ENCODE peak calls at places on chromosomes 12 and 14, in six cellular contexts. One of them, this sample, is unnamed.
A peak's percentile ranks its signal among the peaks of the same experiment; 100 is the strongest.

GRCh38 chr12:97921957-97922722 is 459.5 kb downstream of the RMST start:
- DNase-seq in lower lobe of right lung: no peak
- DNase-seq in progenitor cell of endocrine pancreas: no peak
- DNase-seq in cardiac muscle cell: no peak
- DNase-seq in HCT116: no peak
- DNase-seq in GM06990: no peak
- DNase-seq in this sample: no peak

GRCh38 chr12:125164541-125164940 is 99.3 kb downstream of the AACS start:
- DNase-seq in lower lobe of right lung: no peak
- DNase-seq in progenitor cell of endocrine pancreas: no peak
- DNase-seq in cardiac muscle cell: no peak
- DNase-seq in HCT116: no peak
- DNase-seq in GM06990: no peak
- DNase-seq in this sample: no peak

GRCh38 chr12:54304187-54304810 is 3.5 kb upstream of the NFE2 start:
- DNase-seq in lower lobe of right lung: peak; percentile 94
- DNase-seq in progenitor cell of endocrine pancreas: no peak
- DNase-seq in cardiac muscle cell: no peak
- DNase-seq in HCT116: no peak
- DNase-seq in GM06990: no peak
- DNase-seq in this sample: no peak

GRCh38 chr12:79407671-79408622 is 282.8 kb downstream of the PAWR start:
- DNase-seq in lower lobe of right lung: no peak
- DNase-seq in progenitor cell of endocrine pancreas: peak; percentile 39
- DNase-seq in cardiac muscle cell: peak; percentile 85
- DNase-seq in HCT116: peak; percentile 63
- DNase-seq in GM06990: peak; percentile 3
- DNase-seq in this sample: peak; percentile 20

GRCh38 chr14:104118006-104118844 is 20.2 kb upstream of the KIF26A start:
- DNase-seq in lower lobe of right lung: no peak
- DNase-seq in progenitor cell of endocrine pancreas: no peak
- DNase-seq in cardiac muscle cell: no peak
- DNase-seq in HCT116: no peak
- DNase-seq in GM06990: no peak
- DNase-seq in this sample: no peak

GRCh38 chr14:89660183-89660582 is 243.2 kb upstream of the FOXN3 start:
- DNase-seq in lower lobe of right lung: no peak
- DNase-seq in progenitor cell of endocrine pancreas: no peak
- DNase-seq in cardiac muscle cell: peak; percentile 39
- DNase-seq in HCT116: no peak
- DNase-seq in GM06990: no peak
- DNase-seq in this sample: no peak

GRCh38 chr12:58540480-58541299 is 379.6 kb downstream of the LRIG3 start:
- DNase-seq in lower lobe of right lung: peak; percentile 59
- DNase-seq in progenitor cell of endocrine pancreas: peak; percentile 73
- DNase-seq in cardiac muscle cell: peak; percentile 88
- DNase-seq in HCT116: peak; percentile 59
- DNase-seq in GM06990: peak; percentile 0
- DNase-seq in this sample: no peak

GRCh38 chr12:28129031-28129430 is 61.2 kb upstream of the CCDC91 start:
- DNase-seq in lower lobe of right lung: no peak
- DNase-seq in progenitor cell of endocrine pancreas: no peak
- DNase-seq in cardiac muscle cell: no peak
- DNase-seq in HCT116: no peak
- DNase-seq in GM06990: no peak
- DNase-seq in this sample: no peak

GRCh38 chr14:22400590-22401259 is 188.3 kb downstream of the DAD1 start:
- DNase-seq in lower lobe of right lung: no peak
- DNase-seq in progenitor cell of endocrine pancreas: no peak
- DNase-seq in cardiac muscle cell: no peak
- DNase-seq in HCT116: no peak
- DNase-seq in GM06990: no peak
- DNase-seq in this sample: no peak

GRCh38 chr12:54723653-54724256 is 75.6 kb upstream of the DCD start:
- DNase-seq in lower lobe of right lung: no peak
- DNase-seq in progenitor cell of endocrine pancreas: no peak
- DNase-seq in cardiac muscle cell: peak; percentile 23
- DNase-seq in HCT116: peak; percentile 13
- DNase-seq in GM06990: no peak
- DNase-seq in this sample: no peak

GRCh38 chr12:126784328-126784921 is 1482.5 kb upstream of the TMEM132C start:
- DNase-seq in lower lobe of right lung: no peak
- DNase-seq in progenitor cell of endocrine pancreas: peak; percentile 41
- DNase-seq in cardiac muscle cell: peak; percentile 71
- DNase-seq in HCT116: peak; percentile 66
- DNase-seq in GM06990: no peak
- DNase-seq in this sample: no peak

GRCh38 chr12:113260127-113260526 is 38.9 kb downstream of the TPCN1 start:
- DNase-seq in lower lobe of right lung: no peak
- DNase-seq in progenitor cell of endocrine pancreas: no peak
- DNase-seq in cardiac muscle cell: no peak
- DNase-seq in HCT116: no peak
- DNase-seq in GM06990: no peak
- DNase-seq in this sample: no peak

GRCh38 chr12:48630346-48630745 is 51.7 kb downstream of the KANSL2 start:
- DNase-seq in lower lobe of right lung: no peak
- DNase-seq in progenitor cell of endocrine pancreas: no peak
- DNase-seq in cardiac muscle cell: no peak
- DNase-seq in HCT116: no peak
- DNase-seq in GM06990: no peak
- DNase-seq in this sample: no peak

GRCh38 chr12:4244868-4245267 is 28.7 kb upstream of the CCND2 start:
- DNase-seq in lower lobe of right lung: no peak
- DNase-seq in progenitor cell of endocrine pancreas: no peak
- DNase-seq in cardiac muscle cell: no peak
- DNase-seq in HCT116: no peak
- DNase-seq in GM06990: no peak
- DNase-seq in this sample: no peak

GRCh38 chr12:97556201-97556824 is 93.7 kb downstream of the RMST start:
- DNase-seq in lower lobe of right lung: peak; percentile 68
- DNase-seq in progenitor cell of endocrine pancreas: no peak
- DNase-seq in cardiac muscle cell: peak; percentile 25
- DNase-seq in HCT116: no peak
- DNase-seq in GM06990: no peak
- DNase-seq in this sample: no peak

GRCh38 chr12:94244165-94245133 is 96.1 kb downstream of the PLXNC1 start:
- DNase-seq in lower lobe of right lung: peak; percentile 72
- DNase-seq in progenitor cell of endocrine pancreas: no peak
- DNase-seq in cardiac muscle cell: no peak
- DNase-seq in HCT116: no peak
- DNase-seq in GM06990: peak; percentile 65
- DNase-seq in this sample: peak; percentile 51

GRCh38 chr14:49926803-49927202 is 33.9 kb downstream of the ARF6 start:
- DNase-seq in lower lobe of right lung: no peak
- DNase-seq in progenitor cell of endocrine pancreas: no peak
- DNase-seq in cardiac muscle cell: no peak
- DNase-seq in HCT116: no peak
- DNase-seq in GM06990: no peak
- DNase-seq in this sample: no peak

GRCh38 chr14:102616318-102616717 is 23.9 kb downstream of the RCOR1 start:
- DNase-seq in lower lobe of right lung: no peak
- DNase-seq in progenitor cell of endocrine pancreas: no peak
- DNase-seq in cardiac muscle cell: no peak
- DNase-seq in HCT116: no peak
- DNase-seq in GM06990: no peak
- DNase-seq in this sample: no peak

DNA sequence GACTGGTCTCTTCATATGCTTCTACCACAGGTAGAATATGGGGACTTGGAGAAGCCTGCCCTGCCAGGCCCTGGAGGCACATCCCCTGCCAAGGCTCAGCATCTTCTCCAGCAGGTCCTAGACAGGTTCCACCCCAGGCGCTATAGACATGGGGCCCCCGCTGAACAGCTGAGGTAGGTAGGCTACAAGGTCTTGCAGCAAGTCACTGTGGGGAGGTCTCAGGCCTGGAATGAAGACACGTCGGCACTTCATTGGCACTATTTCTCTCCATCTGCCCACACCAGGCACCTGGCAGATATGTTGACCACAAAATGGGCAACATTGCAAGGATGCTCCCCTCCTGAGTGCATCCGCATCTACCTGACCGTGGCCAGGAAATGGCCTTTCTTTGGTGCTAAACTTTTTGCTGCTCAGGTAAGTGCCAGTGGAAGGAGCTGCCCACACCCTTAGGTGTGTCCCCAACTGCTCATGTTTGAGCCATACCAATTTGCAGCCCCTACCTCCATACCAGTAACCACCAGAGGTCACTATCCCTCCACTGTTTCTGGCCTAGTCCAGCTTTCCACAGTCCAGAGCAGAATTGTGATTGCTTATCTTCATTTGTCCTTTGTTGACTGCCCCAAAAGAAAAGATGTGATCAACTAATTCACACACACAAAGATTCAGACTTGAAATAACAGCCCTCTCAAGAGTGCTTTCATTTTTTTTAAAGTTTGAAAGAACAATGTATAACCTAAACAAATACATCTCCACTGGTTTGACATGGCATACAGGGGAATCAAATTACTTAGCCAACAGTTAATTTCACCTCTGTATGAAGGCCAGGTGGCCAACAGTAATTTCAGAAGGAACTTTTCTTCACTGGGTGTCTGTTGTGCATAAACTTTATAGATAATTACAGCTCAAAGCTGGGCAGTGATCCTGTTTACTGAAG is 16.1 kb downstream of the PIGH start:
- DNase-seq in lower lobe of right lung: no peak
- DNase-seq in progenitor cell of endocrine pancreas: peak; percentile 32
- DNase-seq in cardiac muscle cell: peak; percentile 60
- DNase-seq in HCT116: peak; percentile 47
- DNase-seq in GM06990: no peak
- DNase-seq in this sample: peak; percentile 76
- TF ChIP-seq CTCF in lower lobe of right lung: peak; percentile 66
- TF ChIP-seq CTCF in progenitor cell of endocrine pancreas: peak; percentile 79
- TF ChIP-seq CTCF in cardiac muscle cell: peak; percentile 79
- TF ChIP-seq CTCF in HCT116: peak; percentile 85
- TF ChIP-seq CTCF in GM06990: peak; percentile 72
- TF ChIP-seq CTCF in this sample: peak; percentile 64

DNA sequence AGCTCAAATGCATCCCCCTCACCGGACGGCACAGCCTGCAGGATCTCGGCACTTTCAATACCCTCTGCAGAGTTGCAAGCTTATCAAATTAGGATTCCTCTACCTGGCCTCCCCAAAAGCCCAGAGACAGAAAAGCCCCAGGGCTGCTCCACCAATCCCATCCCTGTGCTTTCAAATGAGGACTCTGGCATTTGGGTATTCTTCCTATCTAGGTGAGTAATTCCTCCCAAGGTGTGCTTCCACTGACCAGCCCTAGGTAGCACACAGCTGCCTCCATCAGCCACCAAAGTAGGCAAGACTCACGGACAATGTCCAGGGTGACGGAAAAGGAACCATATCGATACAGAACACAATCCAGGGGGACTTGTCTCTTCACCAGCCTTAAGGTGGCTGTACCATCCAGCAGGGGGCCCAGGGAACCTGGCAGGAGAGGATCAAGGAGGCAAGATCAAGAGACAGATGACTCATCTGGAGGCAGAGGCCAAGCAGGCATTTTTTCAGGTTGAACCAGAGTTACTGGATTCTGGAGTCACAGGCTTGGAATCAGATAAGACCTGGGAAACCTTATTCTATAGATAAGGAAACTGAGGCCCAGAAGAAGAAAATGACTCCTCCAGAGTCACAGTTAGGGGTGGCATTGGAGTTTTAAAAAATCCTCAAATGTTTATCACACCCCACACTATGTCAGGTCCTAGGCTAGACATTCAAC is 9.9 kb downstream of the PMEL start:
- DNase-seq in lower lobe of right lung: no peak
- DNase-seq in progenitor cell of endocrine pancreas: no peak
- DNase-seq in cardiac muscle cell: no peak
- DNase-seq in HCT116: peak; percentile 88
- DNase-seq in GM06990: no peak
- DNase-seq in this sample: no peak
- TF ChIP-seq CTCF in lower lobe of right lung: no peak
- TF ChIP-seq CTCF in progenitor cell of endocrine pancreas: peak; percentile 41
- TF ChIP-seq CTCF in cardiac muscle cell: peak; percentile 35
- TF ChIP-seq CTCF in HCT116: peak; percentile 87
- TF ChIP-seq CTCF in GM06990: peak; percentile 45
- TF ChIP-seq CTCF in this sample: no peak

GRCh38 chr12:70398862-70399261 is 32.8 kb downstream of the KCNMB4 start:
- DNase-seq in lower lobe of right lung: no peak
- DNase-seq in progenitor cell of endocrine pancreas: no peak
- DNase-seq in cardiac muscle cell: no peak
- DNase-seq in HCT116: no peak
- DNase-seq in GM06990: no peak
- DNase-seq in this sample: no peak

GRCh38 chr12:70403827-70404226 is 37.7 kb downstream of the KCNMB4 start:
- DNase-seq in lower lobe of right lung: no peak
- DNase-seq in progenitor cell of endocrine pancreas: no peak
- DNase-seq in cardiac muscle cell: no peak
- DNase-seq in HCT116: no peak
- DNase-seq in GM06990: no peak
- DNase-seq in this sample: no peak

GRCh38 chr12:70400124-70400523 is 34.0 kb downstream of the KCNMB4 start:
- DNase-seq in lower lobe of right lung: no peak
- DNase-seq in progenitor cell of endocrine pancreas: no peak
- DNase-seq in cardiac muscle cell: no peak
- DNase-seq in HCT116: no peak
- DNase-seq in GM06990: no peak
- DNase-seq in this sample: no peak

GRCh38 chr12:70399319-70399718 is 33.2 kb downstream of the KCNMB4 start:
- DNase-seq in lower lobe of right lung: no peak
- DNase-seq in progenitor cell of endocrine pancreas: no peak
- DNase-seq in cardiac muscle cell: no peak
- DNase-seq in HCT116: no peak
- DNase-seq in GM06990: no peak
- DNase-seq in this sample: no peak

GRCh38 chr12:70402597-70402996 is 36.5 kb downstream of the KCNMB4 start:
- DNase-seq in lower lobe of right lung: no peak
- DNase-seq in progenitor cell of endocrine pancreas: no peak
- DNase-seq in cardiac muscle cell: no peak
- DNase-seq in HCT116: peak; percentile 10
- DNase-seq in GM06990: no peak
- DNase-seq in this sample: no peak
- TF ChIP-seq CTCF in lower lobe of right lung: no peak
- TF ChIP-seq CTCF in progenitor cell of endocrine pancreas: no peak
- TF ChIP-seq CTCF in cardiac muscle cell: peak; percentile 28
- TF ChIP-seq CTCF in HCT116: peak; percentile 8
- TF ChIP-seq CTCF in GM06990: peak; percentile 16
- TF ChIP-seq CTCF in this sample: no peak

GRCh38 chr14:38357557-38357956 is 101.7 kb upstream of the CLEC14A start:
- DNase-seq in lower lobe of right lung: no peak
- DNase-seq in progenitor cell of endocrine pancreas: no peak
- DNase-seq in cardiac muscle cell: no peak
- DNase-seq in HCT116: no peak
- DNase-seq in GM06990: no peak
- DNase-seq in this sample: no peak
- TF ChIP-seq CTCF in lower lobe of right lung: no peak
- TF ChIP-seq CTCF in progenitor cell of endocrine pancreas: no peak
- TF ChIP-seq CTCF in cardiac muscle cell: no peak
- TF ChIP-seq CTCF in HCT116: no peak
- TF ChIP-seq CTCF in GM06990: no peak
- TF ChIP-seq CTCF in this sample: no peak